ENCODE peak calls at places on chromosome 1, in ten cellular contexts. P is suprapubic skin, A is OCI-LY7, E is fibroblast of the aortic adventitia, D is progenitor cell of endocrine pancreas, B is left ventricle myocardium inferior, H is upper lobe of right lung, L is AG04450, V is sigmoid colon, C is HCT116. Q is an unnamed sample.

GRCh38 chr1:3409737-3410434 is 44.6 kb upstream of the ARHGEF16 start:
- DNase-seq in P (no peak), A (no peak), E (peak; percentile 80), D (no peak), B (peak; percentile 54), H (no peak), L (no peak), V (no peak), C (no peak), Q (no peak)

GRCh38 chr1:70071597-70071996 is 133.8 kb downstream of the LRRC40 start:
- DNase-seq in P (no peak), A (no peak), E (peak; percentile 88), D (no peak), B (no peak), H (no peak), L (peak; percentile 24), V (no peak), C (no peak), Q (no peak)

GRCh38 chr1:207021139-207021861 is 11.3 kb downstream of the C1orf116 start:
- DNase-seq in P (no peak), A (no peak), E (peak; percentile 63), D (no peak), B (no peak), H (no peak), L (no peak), V (no peak), C (no peak), Q (no peak)

GRCh38 chr1:43367026-43367903 is 546 bp downstream of the ELOVL1 start:
- DNase-seq in P (no peak), A (peak; percentile 43), E (no peak), D (no peak), B (peak; percentile 25), H (peak; percentile 74), L (no peak), V (no peak), C (peak; percentile 46), Q (peak; percentile 81)

GRCh38 chr1:40664791-40665190 is 691 bp downstream of the RIMS3 start:
- DNase-seq in P (no peak), A (no peak), E (no peak), D (no peak), B (no peak), H (no peak), L (no peak), V (no peak), C (no peak), Q (no peak)

GRCh38 chr1:200038987-200039848 is 11.7 kb downstream of the NR5A2 start:
- DNase-seq in P (no peak), A (peak; percentile 31), E (no peak), D (no peak), B (no peak), H (peak; percentile 72), L (no peak), V (no peak), C (peak; percentile 10), Q (peak; percentile 41)

GRCh38 chr1:18007391-18008106 is 100.0 kb upstream of the IGSF21 start:
- DNase-seq in P (no peak), A (no peak), E (no peak), D (no peak), B (no peak), H (peak; percentile 51), L (no peak), V (no peak), C (no peak), Q (no peak)

GRCh38 chr1:36149973-36150295 is 648 bp upstream of the TRAPPC3 start:
- DNase-seq in P (no peak), A (no peak), E (no peak), D (no peak), B (no peak), H (no peak), L (no peak), V (no peak), C (no peak), Q (no peak)

GRCh38 chr1:184988506-184988905 is 14.2 kb upstream of the NIBAN1 start:
- DNase-seq in P (no peak), A (no peak), E (peak; percentile 21), D (no peak), B (no peak), H (no peak), L (no peak), V (no peak), C (no peak), Q (no peak)

GRCh38 chr1:184982002-184982954 is 8.0 kb upstream of the NIBAN1 start:
- DNase-seq in P (peak; percentile 89), A (peak; percentile 59), E (peak; percentile 84), D (peak; percentile 34), B (peak; percentile 80), H (peak; percentile 85), L (peak; percentile 53), V (peak; percentile 91), C (peak; percentile 37), Q (peak; percentile 73)

DNA sequence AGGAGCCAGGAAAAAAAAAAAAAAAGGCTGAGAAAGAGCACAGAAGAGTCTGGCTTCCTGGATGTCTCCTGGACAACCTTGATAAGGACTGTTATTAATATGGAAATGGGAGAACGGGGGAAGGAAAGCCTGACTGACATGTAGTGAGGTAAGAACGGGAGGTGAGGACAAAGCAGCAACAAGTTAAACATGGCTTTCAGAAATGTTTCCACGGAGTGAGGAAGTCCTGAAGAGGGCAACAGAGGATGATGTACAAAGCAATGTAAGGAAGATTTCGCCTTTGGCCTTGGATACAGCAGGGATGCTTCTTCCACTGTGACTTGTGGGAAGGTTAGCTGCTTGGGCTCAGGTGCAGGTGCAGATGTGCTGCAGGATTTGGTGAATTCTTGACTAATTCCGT is 11.9 kb upstream of the NIBAN1 start:
- DNase-seq in P (no peak), A (no peak), E (peak; percentile 64), D (no peak), B (no peak), H (no peak), L (no peak), V (no peak), C (no peak), Q (no peak)
- TF ChIP-seq CTCF in P (no peak), A (no peak), E (peak; percentile 60), D (no peak), B (peak; percentile 35), H (no peak), L (peak; percentile 50), V (no peak), C (no peak), Q (peak; percentile 31)

GRCh38 chr1:205423248-205423647 is 1.4 kb upstream of the LEMD1 start:
- DNase-seq in P (no peak), A (no peak), E (no peak), D (no peak), B (no peak), H (no peak), L (no peak), V (no peak), C (no peak), Q (no peak)
- TF ChIP-seq CTCF in P (no peak), A (peak; percentile 17), E (no peak), D (no peak), B (peak; percentile 22), H (no peak), L (no peak), V (no peak), C (no peak), Q (no peak)

GRCh38 chr1:153568367-153569099 is 2.9 kb upstream of the S100A2 start:
- DNase-seq in P (peak; percentile 97), A (peak; percentile 74), E (peak; percentile 88), D (peak; percentile 86), B (peak; percentile 90), H (peak; percentile 93), L (peak; percentile 69), V (peak; percentile 96), C (peak; percentile 88), Q (peak; percentile 87)
- TF ChIP-seq CTCF in P (peak; percentile 99), A (peak; percentile 96), E (peak; percentile 98), D (peak; percentile 96), B (no peak), H (peak; percentile 99), L (peak; percentile 98), V (peak; percentile 98), C (peak; percentile 98), Q (peak; percentile 91)

GRCh38 chr1:183226963-183227362 is 40.9 kb downstream of the LAMC2 start:
- DNase-seq in P (no peak), A (no peak), E (no peak), D (no peak), B (no peak), H (no peak), L (no peak), V (no peak), C (no peak), Q (no peak)

GRCh38 chr1:183227382-183227781 is 41.3 kb downstream of the LAMC2 start:
- DNase-seq in P (no peak), A (no peak), E (no peak), D (no peak), B (no peak), H (no peak), L (no peak), V (no peak), C (no peak), Q (no peak)

GRCh38 chr1:183230403-183230802 is 44.3 kb downstream of the LAMC2 start:
- DNase-seq in P (no peak), A (no peak), E (no peak), D (no peak), B (no peak), H (no peak), L (no peak), V (no peak), C (no peak), Q (no peak)

GRCh38 chr1:183227963-183228649 is 42.0 kb downstream of the LAMC2 start:
- DNase-seq in P (no peak), A (peak; percentile 52), E (peak; percentile 60), D (peak; percentile 28), B (peak; percentile 36), H (no peak), L (no peak), V (no peak), C (peak; percentile 26), Q (peak; percentile 70)

DNA sequence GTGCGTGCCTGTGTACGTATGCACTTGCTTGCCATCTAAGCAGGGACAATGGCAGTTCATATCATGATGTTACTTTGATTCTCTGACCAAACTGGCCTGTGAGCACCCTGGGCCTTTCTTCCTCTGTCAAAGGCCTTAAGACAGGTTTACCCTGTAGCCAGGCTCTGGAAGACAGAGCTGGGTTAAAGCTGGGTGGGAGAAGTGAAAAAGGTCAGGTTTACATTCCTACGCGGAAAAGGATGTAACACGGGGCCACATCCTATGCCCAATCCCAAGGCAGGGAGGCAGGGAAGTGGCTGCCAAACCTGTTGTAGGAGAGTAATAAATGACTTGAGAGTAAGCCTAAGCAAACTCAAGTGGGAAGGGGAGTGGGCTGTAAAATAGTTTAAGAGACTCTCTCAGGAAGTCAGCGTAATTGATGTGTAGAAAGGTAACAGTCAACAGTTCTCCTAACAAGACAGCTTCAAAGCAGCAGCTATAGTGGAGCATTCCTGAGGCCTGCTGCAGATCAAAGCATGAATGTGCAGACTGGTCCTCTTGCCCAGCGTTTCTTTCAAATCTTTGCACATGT is 42.7 kb downstream of the LAMC2 start:
- DNase-seq in P (no peak), A (no peak), E (no peak), D (no peak), B (no peak), H (no peak), L (no peak), V (no peak), C (no peak), Q (no peak)
- TF ChIP-seq CTCF in P (no peak), A (no peak), E (no peak), D (no peak), B (no peak), H (no peak), L (no peak), V (no peak), C (no peak), Q (no peak)

GRCh38 chr1:95113684-95114083 is 3.5 kb upstream of the TLCD4 start:
- DNase-seq in P (no peak), A (no peak), E (no peak), D (no peak), B (no peak), H (no peak), L (no peak), V (no peak), C (no peak), Q (no peak)
- TF ChIP-seq CTCF in P (no peak), A (no peak), E (no peak), D (no peak), B (no peak), H (no peak), L (no peak), V (no peak), C (no peak), Q (no peak)